ENCODE peak calls at places on chromosomes 12 and 14, in six cellular contexts. I, F, C, G, P and Q are unnamed samples.

GRCh38 chr12:19916982-19917381 is 451.4 kb upstream of the PDE3A start:
- DNase-seq in I (no peak), F (no peak), C (no peak), G (no peak), P (no peak), Q (no peak)

GRCh38 chr14:67444395-67444794 is 32.4 kb upstream of the PLEK2 start:
- DNase-seq in I (no peak), F (no peak), C (no peak), G (peak), P (no peak), Q (no peak)

GRCh38 chr14:86790408-86791364 is 1202.3 kb downstream of the GALC start:
- DNase-seq in I (no peak), F (no peak), C (no peak), G (peak), P (no peak), Q (no peak)

GRCh38 chr12:28209782-28210181 is 19.5 kb downstream of the CCDC91 start:
- DNase-seq in I (no peak), F (no peak), C (no peak), G (peak), P (no peak), Q (no peak)

GRCh38 chr12:7090222-7090998 is 1.8 kb downstream of the C1R start:
- DNase-seq in I (peak), F (no peak), C (no peak), G (peak), P (no peak), Q (no peak)

GRCh38 chr12:15774819-15775218 is 14.4 kb downstream of the EPS8 start:
- DNase-seq in I (no peak), F (no peak), C (no peak), G (no peak), P (no peak), Q (no peak)

GRCh38 chr12:89544730-89545184 is 18.9 kb upstream of the POC1B start:
- DNase-seq in I (no peak), F (peak), C (peak), G (no peak), P (no peak), Q (peak)

GRCh38 chr14:73736842-73737241 is 22.7 kb upstream of the PNMA1 start:
- DNase-seq in I (no peak), F (no peak), C (no peak), G (no peak), P (no peak), Q (no peak)

GRCh38 chr12:18217981-18218380 is 43.3 kb upstream of the PIK3C2G start:
- DNase-seq in I (no peak), F (no peak), C (no peak), G (peak), P (no peak), Q (no peak)

GRCh38 chr12:16399110-16399509 is 51.7 kb downstream of the MGST1 start:
- DNase-seq in I (no peak), F (no peak), C (no peak), G (no peak), P (no peak), Q (no peak)

GRCh38 chr14:104687601-104688504 is 1.6 kb upstream of the INF2 start:
- DNase-seq in I (no peak), F (peak), C (peak), G (peak), P (no peak), Q (peak)

GRCh38 chr14:49497725-49498348 is 88.3 kb downstream of the RPS29 start:
- DNase-seq in I (no peak), F (peak), C (no peak), G (peak), P (peak), Q (no peak)

GRCh38 chr12:14950982-14951746 is 10.2 kb downstream of the ARHGDIB start:
- DNase-seq in I (no peak), F (no peak), C (no peak), G (peak), P (no peak), Q (no peak)

GRCh38 chr14:105562713-105563346 is 36.4 kb downstream of the TMEM121 start:
- DNase-seq in I (peak), F (no peak), C (no peak), G (no peak), P (no peak), Q (no peak)

GRCh38 chr12:94621662-94622359 is 28.5 kb downstream of the TMCC3 start:
- DNase-seq in I (no peak), F (peak), C (no peak), G (peak), P (no peak), Q (no peak)

GRCh38 chr12:91178139-91178561 is 4.5 kb downstream of the DCN start:
- DNase-seq in I (no peak), F (no peak), C (no peak), G (peak), P (no peak), Q (no peak)

GRCh38 chr14:74974364-74975058 is 19.1 kb upstream of the PGF start:
- DNase-seq in I (no peak), F (no peak), C (no peak), G (no peak), P (no peak), Q (no peak)

GRCh38 chr12:59548930-59549329 is 46.9 kb upstream of the SLC16A7 start:
- DNase-seq in I (no peak), F (no peak), C (peak), G (no peak), P (no peak), Q (no peak)

GRCh38 chr12:13982010-13982409 is 608 bp upstream of the GRIN2B start:
- DNase-seq in I (no peak), F (no peak), C (no peak), G (no peak), P (no peak), Q (no peak)

GRCh38 chr12:114703060-114703493 is 19.1 kb upstream of the TBX3 start:
- DNase-seq in I (no peak), F (peak), C (no peak), G (no peak), P (no peak), Q (no peak)

GRCh38 chr12:16807731-16808130 is 201.8 kb upstream of the LMO3 start:
- DNase-seq in I (no peak), F (no peak), C (no peak), G (no peak), P (no peak), Q (no peak)

GRCh38 chr12:104370989-104371870 is 67.7 kb downstream of the EID3 start:
- DNase-seq in I (no peak), F (no peak), C (no peak), G (peak), P (no peak), Q (no peak)

GRCh38 chr14:101506921-101507300 is 54.4 kb upstream of the DIO3 start:
- DNase-seq in I (peak), F (no peak), C (peak), G (no peak), P (no peak), Q (peak)

GRCh38 chr14:24179294-24179960 is 7.5 kb downstream of the REC8 start:
- DNase-seq in I (no peak), F (no peak), C (no peak), G (no peak), P (no peak), Q (no peak)

GRCh38 chr12:208813-209212 is 5.1 kb downstream of the SLC6A12 start:
- DNase-seq in I (no peak), F (no peak), C (no peak), G (no peak), P (no peak), Q (no peak)

GRCh38 chr14:26531894-26532293 is 65.9 kb downstream of the NOVA1 start:
- DNase-seq in I (no peak), F (no peak), C (no peak), G (peak), P (no peak), Q (no peak)

GRCh38 chr12:753401-754237 is 1.2 kb downstream of the WNK1 start:
- DNase-seq in I (peak), F (peak), C (peak), G (no peak), P (no peak), Q (peak)

GRCh38 chr14:32565256-32565655 is 236.2 kb downstream of the AKAP6 start:
- DNase-seq in I (no peak), F (no peak), C (no peak), G (no peak), P (no peak), Q (no peak)

GRCh38 chr12:98402081-98402480 is 113.3 kb upstream of the TMPO start:
- DNase-seq in I (no peak), F (no peak), C (no peak), G (peak), P (no peak), Q (no peak)

GRCh38 chr12:51985136-51985835 is 21.5 kb upstream of the TAMALIN start:
- DNase-seq in I (peak), F (no peak), C (no peak), G (no peak), P (no peak), Q (no peak)

GRCh38 chr14:65910108-65910507 is 497.6 kb downstream of the FUT8 start:
- DNase-seq in I (no peak), F (no peak), C (no peak), G (peak), P (no peak), Q (no peak)

GRCh38 chr14:73633517-73634332 is 11.1 kb upstream of the DNAL1 start:
- DNase-seq in I (peak), F (peak), C (peak), G (peak), P (no peak), Q (peak)

GRCh38 chr14:35385042-35385839 is 19.3 kb downstream of the NFKBIA start:
- DNase-seq in I (no peak), F (peak), C (peak), G (peak), P (no peak), Q (no peak)

GRCh38 chr14:84421611-84422010 is 1108.3 kb upstream of the FLRT2 start:
- DNase-seq in I (no peak), F (no peak), C (no peak), G (peak), P (no peak), Q (no peak)

GRCh38 chr12:29907486-29907885 is 123.7 kb upstream of the TMTC1 start:
- DNase-seq in I (no peak), F (no peak), C (no peak), G (no peak), P (no peak), Q (no peak)

GRCh38 chr14:94921870-94922585 is 152.1 kb upstream of the GSC start:
- DNase-seq in I (no peak), F (no peak), C (no peak), G (no peak), P (no peak), Q (no peak)

GRCh38 chr12:7869137-7869536 is 3.6 kb downstream of the SLC2A14 start:
- DNase-seq in I (no peak), F (no peak), C (no peak), G (peak), P (no peak), Q (no peak)

GRCh38 chr12:6507102-6507998 is 13.4 kb downstream of the NCAPD2 start:
- DNase-seq in I (no peak), F (no peak), C (no peak), G (peak), P (no peak), Q (no peak)

GRCh38 chr12:56081393-56082347 is 1.7 kb downstream of the ERBB3 start:
- DNase-seq in I (no peak), F (no peak), C (peak), G (no peak), P (no peak), Q (no peak)

GRCh38 chr12:56080556-56081138 is 682 bp downstream of the ERBB3 start:
- DNase-seq in I (no peak), F (peak), C (peak), G (no peak), P (no peak), Q (no peak)

GRCh38 chr12:56082967-56083366 is 3.0 kb downstream of the ERBB3 start:
- DNase-seq in I (no peak), F (no peak), C (no peak), G (no peak), P (no peak), Q (no peak)

GRCh38 chr12:56079729-56080555 is at the start of gene ERBB3:
- DNase-seq in I (peak), F (peak), C (peak), G (peak), P (peak), Q (peak)

GRCh38 chr12:56082382-56082781 is 2.4 kb downstream of the ERBB3 start:
- DNase-seq in I (no peak), F (no peak), C (no peak), G (no peak), P (no peak), Q (no peak)
- H3K4me3 ChIP-seq in I (peak), F (no peak), C (peak), G (no peak), P (no peak), Q (no peak)

DNA sequence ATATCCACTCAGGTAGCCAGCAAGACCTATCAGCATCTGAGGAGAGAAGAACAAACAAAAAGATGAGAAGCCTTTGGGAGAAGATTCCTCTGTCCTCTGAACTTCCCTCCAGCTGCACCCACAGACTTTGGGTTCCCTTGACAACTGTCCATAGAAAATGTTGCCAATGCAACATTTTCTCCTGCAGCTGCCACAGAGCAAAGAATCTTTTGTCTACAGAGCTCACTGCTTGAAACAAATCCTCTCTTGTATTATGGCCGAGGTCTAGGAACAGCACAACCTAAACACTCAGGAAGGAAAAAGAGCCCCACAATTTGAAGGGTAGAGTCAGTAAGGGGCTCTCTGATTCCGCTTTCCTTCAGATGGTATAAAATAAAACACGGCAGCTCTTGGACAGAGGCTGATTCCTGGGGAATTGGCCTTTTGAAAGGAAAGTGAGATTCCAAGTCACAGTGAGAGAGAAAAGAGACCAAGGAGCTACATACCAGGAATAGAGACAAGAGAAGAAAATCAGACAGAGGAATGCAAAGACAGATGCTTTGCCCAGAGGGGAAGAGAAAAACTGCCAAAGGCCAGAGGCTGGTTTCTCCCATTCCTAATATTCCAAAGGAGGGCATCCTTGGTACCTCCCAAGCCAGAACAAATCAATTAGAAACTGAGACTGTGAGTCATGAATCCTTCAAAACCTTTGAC is 14.1 kb downstream of the POMT2 start:
- DNase-seq in I (no peak), F (no peak), C (no peak), G (no peak), P (no peak), Q (no peak)
- H3K27ac ChIP-seq in I (peak), F (no peak), C (no peak), G (no peak), P (no peak), Q (no peak)

GRCh38 chr12:121222847-121223246 is 12.9 kb downstream of the P2RX4 start:
- DNase-seq in I (no peak), F (no peak), C (no peak), G (no peak), P (no peak), Q (peak)

GRCh38 chr12:121224591-121224990 is 14.7 kb downstream of the P2RX4 start:
- DNase-seq in I (no peak), F (no peak), C (no peak), G (no peak), P (no peak), Q (peak)

GRCh38 chr12:121226399-121226798 is 16.5 kb downstream of the P2RX4 start:
- DNase-seq in I (no peak), F (no peak), C (no peak), G (no peak), P (no peak), Q (no peak)

GRCh38 chr12:121223947-121224285 is 14.0 kb downstream of the P2RX4 start:
- DNase-seq in I (no peak), F (no peak), C (no peak), G (no peak), P (no peak), Q (no peak)

GRCh38 chr12:121223283-121223946 is 13.5 kb downstream of the P2RX4 start:
- DNase-seq in I (no peak), F (no peak), C (peak), G (peak), P (no peak), Q (no peak)
- TF ChIP-seq CTCF in I (peak), F (no peak), C (no peak), G (peak), P (peak), Q (no peak)

GRCh38 chr14:77097689-77098469 is at the start of gene CIPC:
- DNase-seq in I (peak), F (peak), C (peak), G (peak), P (peak), Q (peak)
- H3K4me3 ChIP-seq in I (peak), F (peak), C (peak), G (peak), P (peak), Q (peak)

GRCh38 chr12:47852096-47852571 is 32.4 kb upstream of the HDAC7 start:
- DNase-seq in I (no peak), F (no peak), C (no peak), G (no peak), P (no peak), Q (no peak)
- H3K27ac ChIP-seq in I (no peak), F (no peak), C (no peak), G (no peak), P (no peak), Q (no peak)

DNA sequence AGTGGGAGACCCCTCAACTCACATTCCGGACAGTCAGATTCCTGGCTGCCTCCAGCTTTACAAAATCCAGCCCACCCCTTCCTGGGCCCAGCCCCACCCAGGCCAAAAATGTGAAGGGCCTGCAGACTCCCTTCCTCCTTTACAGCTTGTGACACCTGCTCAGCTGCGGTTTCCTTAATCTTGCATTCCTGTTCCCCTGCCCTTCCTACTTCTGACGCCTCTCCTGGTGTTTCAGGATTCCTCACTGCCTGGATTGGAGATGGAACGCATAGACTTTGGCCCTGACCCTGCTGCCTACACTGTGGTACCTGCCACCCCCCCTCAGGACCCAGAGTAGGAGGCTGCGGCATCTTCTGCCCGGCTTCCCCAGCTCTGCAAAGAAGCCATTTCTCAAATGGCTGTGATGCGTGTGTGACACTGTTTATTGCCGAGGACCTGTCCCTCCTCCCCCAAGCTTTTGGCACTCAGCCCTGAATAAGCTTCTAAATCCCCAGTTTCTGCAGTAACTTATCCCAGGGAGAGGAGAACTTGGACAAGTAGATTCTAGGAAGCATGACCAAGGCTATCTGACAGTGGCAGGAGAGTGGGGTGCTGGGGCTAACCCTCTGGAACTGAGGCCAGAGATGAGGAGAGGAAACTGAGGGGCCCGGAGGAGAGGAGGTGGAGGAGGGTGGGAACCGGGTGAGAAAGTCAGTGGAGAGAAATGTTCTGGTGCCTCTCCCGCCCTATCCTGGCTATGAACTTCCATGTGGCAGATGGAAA is 24.9 kb upstream of the BCDIN3D start:
- DNase-seq in I (no peak), F (no peak), C (no peak), G (no peak), P (no peak), Q (peak)
- TF ChIP-seq CTCF in I (no peak), F (no peak), C (no peak), G (no peak), P (no peak), Q (no peak)